ENCODE peak calls at places on chromosomes 3 and 15, in eight cellular contexts. K, Y, O, Z, B, R, F and C are unnamed samples.

GRCh38 chr3:139558351-139559170 is 19.0 kb upstream of the RBP1 start:
- DNase-seq in K (no peak), Y (no peak), O (no peak), Z (no peak), B (no peak), R (no peak), F (no peak), C (no peak)

GRCh38 chr3:138220242-138220641 is 33.1 kb downstream of the ARMC8 start:
- DNase-seq in K (no peak), Y (no peak), O (no peak), Z (no peak), B (no peak), R (no peak), F (no peak), C (no peak)

GRCh38 chr3:179630753-179631451 is 21.9 kb upstream of the USP13 start:
- DNase-seq in K (no peak), Y (no peak), O (no peak), Z (no peak), B (no peak), R (no peak), F (no peak), C (no peak)

GRCh38 chr3:69020857-69021256 is 7.4 kb upstream of the EOGT start:
- DNase-seq in K (no peak), Y (no peak), O (no peak), Z (no peak), B (no peak), R (no peak), F (no peak), C (no peak)

GRCh38 chr3:174295336-174295735 is 563.8 kb upstream of the NAALADL2 start:
- DNase-seq in K (no peak), Y (no peak), O (no peak), Z (no peak), B (no peak), R (no peak), F (no peak), C (no peak)

GRCh38 chr15:74781673-74782595 is at the start of gene CSK:
- DNase-seq in K (no peak), Y (no peak), O (peak), Z (peak), B (peak), R (peak), F (peak), C (peak)

GRCh38 chr3:187744169-187745151 is 808 bp downstream of the BCL6 start:
- DNase-seq in K (no peak), Y (no peak), O (peak), Z (peak), B (peak), R (peak), F (no peak), C (no peak)

GRCh38 chr3:150235799-150236198 is 172.3 kb upstream of the TSC22D2 start:
- DNase-seq in K (no peak), Y (no peak), O (no peak), Z (no peak), B (no peak), R (peak), F (no peak), C (no peak)

GRCh38 chr15:57251308-57251707 is 125.0 kb upstream of the CGNL1 start:
- DNase-seq in K (no peak), Y (no peak), O (no peak), Z (no peak), B (no peak), R (peak), F (no peak), C (no peak)

GRCh38 chr15:42190370-42190769 is 17.7 kb downstream of the VPS39 start:
- DNase-seq in K (no peak), Y (no peak), O (no peak), Z (no peak), B (no peak), R (no peak), F (no peak), C (no peak)

GRCh38 chr15:101027273-101027901 is 108.2 kb downstream of the LRRK1 start:
- DNase-seq in K (no peak), Y (peak), O (no peak), Z (no peak), B (peak), R (no peak), F (no peak), C (no peak)